ENCODE peak calls at places on chromosomes 7 and 10, in four cellular contexts. One of them, this sample, is unnamed.

GRCh38 chr7:107486041-107486440 is 16.2 kb downstream of the GPR22 start:
- DNase-seq in neuronal stem cell: no peak
- DNase-seq in mesenchymal stem cell: no peak
- DNase-seq in mesendoderm: no peak
- DNase-seq in this sample: no peak

GRCh38 chr10:111072232-111072631 is 4.6 kb upstream of the ADRA2A start:
- DNase-seq in mesenchymal stem cell: no peak
- DNase-seq in mesendoderm: no peak
- DNase-seq in neuronal stem cell: no peak
- DNase-seq in this sample: no peak

GRCh38 chr7:105849122-105849855 is 27.1 kb downstream of the ATXN7L1 start:
- DNase-seq in neuronal stem cell: no peak
- DNase-seq in mesendoderm: peak
- DNase-seq in mesenchymal stem cell: peak
- DNase-seq in this sample: peak

GRCh38 chr10:73480158-73480557 is 15.7 kb downstream of the PPP3CB start:
- DNase-seq in neuronal stem cell: no peak
- DNase-seq in mesenchymal stem cell: peak
- DNase-seq in mesendoderm: peak
- DNase-seq in this sample: no peak

GRCh38 chr10:36097696-36098095 is 455.6 kb upstream of the FZD8 start:
- DNase-seq in mesendoderm: no peak
- DNase-seq in mesenchymal stem cell: no peak
- DNase-seq in neuronal stem cell: no peak
- DNase-seq in this sample: no peak

GRCh38 chr10:22649390-22649841 is 65.0 kb downstream of the PIP4K2A start:
- DNase-seq in neuronal stem cell: no peak
- DNase-seq in mesenchymal stem cell: no peak
- DNase-seq in mesendoderm: no peak
- DNase-seq in this sample: no peak

GRCh38 chr7:152424348-152425108 is 11.3 kb downstream of the KMT2C start:
- DNase-seq in mesendoderm: no peak
- DNase-seq in neuronal stem cell: no peak
- DNase-seq in mesenchymal stem cell: peak
- DNase-seq in this sample: no peak

GRCh38 chr10:7480742-7481381 is 70.0 kb upstream of the SFMBT2 start:
- DNase-seq in mesenchymal stem cell: no peak
- DNase-seq in mesendoderm: no peak
- DNase-seq in neuronal stem cell: no peak
- DNase-seq in this sample: no peak

GRCh38 chr10:79052311-79053080 is 16.3 kb upstream of the ZMIZ1 start:
- DNase-seq in mesendoderm: peak
- DNase-seq in neuronal stem cell: peak
- DNase-seq in mesenchymal stem cell: peak
- DNase-seq in this sample: no peak

GRCh38 chr10:76308946-76309529 is 877.6 kb downstream of the LRMDA start:
- DNase-seq in mesenchymal stem cell: no peak
- DNase-seq in mesendoderm: no peak
- DNase-seq in neuronal stem cell: no peak
- DNase-seq in this sample: no peak

GRCh38 chr7:115099906-115100305 is 178.0 kb downstream of the MDFIC start:
- DNase-seq in neuronal stem cell: no peak
- DNase-seq in mesenchymal stem cell: peak
- DNase-seq in mesendoderm: no peak
- DNase-seq in this sample: no peak

GRCh38 chr7:130352335-130353074 is 7.9 kb downstream of the CPA5 start:
- DNase-seq in mesenchymal stem cell: peak
- DNase-seq in mesendoderm: no peak
- DNase-seq in neuronal stem cell: no peak
- DNase-seq in this sample: no peak

GRCh38 chr10:71999360-72000072 is 35.3 kb downstream of the CHST3 start:
- DNase-seq in mesenchymal stem cell: peak
- DNase-seq in mesendoderm: peak
- DNase-seq in neuronal stem cell: no peak
- DNase-seq in this sample: no peak

GRCh38 chr7:141213226-141213625 is 139.4 kb downstream of the TMEM178B start:
- DNase-seq in mesenchymal stem cell: no peak
- DNase-seq in neuronal stem cell: no peak
- DNase-seq in mesendoderm: no peak
- DNase-seq in this sample: no peak

GRCh38 chr7:128398016-128398840 is 11.6 kb downstream of the IMPDH1 start:
- DNase-seq in mesendoderm: peak
- DNase-seq in neuronal stem cell: no peak
- DNase-seq in mesenchymal stem cell: peak
- DNase-seq in this sample: peak

GRCh38 chr7:130337410-130337971 is 7.1 kb upstream of the CPA5 start:
- DNase-seq in neuronal stem cell: no peak
- DNase-seq in mesenchymal stem cell: no peak
- DNase-seq in mesendoderm: peak
- DNase-seq in this sample: no peak

GRCh38 chr7:26534649-26535482 is 243.2 kb downstream of the SNX10 start:
- DNase-seq in neuronal stem cell: no peak
- DNase-seq in mesenchymal stem cell: no peak
- DNase-seq in mesendoderm: no peak
- DNase-seq in this sample: no peak

GRCh38 chr10:80172896-80173295 is 32.4 kb downstream of the ANXA11 start:
- DNase-seq in mesenchymal stem cell: no peak
- DNase-seq in neuronal stem cell: no peak
- DNase-seq in mesendoderm: no peak
- DNase-seq in this sample: no peak

GRCh38 chr7:90736316-90736715 is 140.2 kb downstream of the CDK14 start:
- DNase-seq in mesendoderm: no peak
- DNase-seq in mesenchymal stem cell: no peak
- DNase-seq in neuronal stem cell: no peak
- DNase-seq in this sample: no peak

GRCh38 chr10:76311752-76312699 is 880.6 kb downstream of the LRMDA start:
- DNase-seq in mesenchymal stem cell: peak
- DNase-seq in neuronal stem cell: no peak
- DNase-seq in mesendoderm: peak
- DNase-seq in this sample: peak

GRCh38 chr7:143380646-143381426 is at the start of gene ZYX:
- DNase-seq in neuronal stem cell: peak
- DNase-seq in mesenchymal stem cell: peak
- DNase-seq in mesendoderm: peak
- DNase-seq in this sample: peak

GRCh38 chr7:96219382-96220130 is 102.3 kb downstream of the SLC25A13 start:
- DNase-seq in neuronal stem cell: no peak
- DNase-seq in mesendoderm: no peak
- DNase-seq in mesenchymal stem cell: no peak
- DNase-seq in this sample: no peak

GRCh38 chr7:92446869-92447238 is 428 bp upstream of the GATAD1 start:
- DNase-seq in neuronal stem cell: no peak
- DNase-seq in mesendoderm: no peak
- DNase-seq in mesenchymal stem cell: no peak
- DNase-seq in this sample: no peak

GRCh38 chr7:2483495-2483894 is 7.3 kb upstream of the GRIFIN start:
- DNase-seq in neuronal stem cell: no peak
- DNase-seq in mesendoderm: no peak
- DNase-seq in mesenchymal stem cell: no peak
- DNase-seq in this sample: no peak

GRCh38 chr10:46516660-46517416 is 39.6 kb downstream of the GPRIN2 start:
- DNase-seq in mesendoderm: peak
- DNase-seq in mesenchymal stem cell: peak
- DNase-seq in neuronal stem cell: no peak
- DNase-seq in this sample: peak

GRCh38 chr7:117704098-117704497 is 169.1 kb downstream of the CTTNBP2 start:
- DNase-seq in neuronal stem cell: no peak
- DNase-seq in mesendoderm: no peak
- DNase-seq in mesenchymal stem cell: no peak
- DNase-seq in this sample: no peak

GRCh38 chr10:67385566-67385965 is 310.4 kb downstream of the CTNNA3 start:
- DNase-seq in mesenchymal stem cell: no peak
- DNase-seq in neuronal stem cell: no peak
- DNase-seq in mesendoderm: peak
- DNase-seq in this sample: no peak

GRCh38 chr7:127905491-127906330 is 125.5 kb downstream of the LRRC4 start:
- DNase-seq in mesendoderm: peak
- DNase-seq in neuronal stem cell: no peak
- DNase-seq in mesenchymal stem cell: peak
- DNase-seq in this sample: no peak

GRCh38 chr7:81519886-81520285 is 250.0 kb downstream of the HGF start:
- DNase-seq in neuronal stem cell: no peak
- DNase-seq in mesenchymal stem cell: no peak
- DNase-seq in mesendoderm: no peak
- DNase-seq in this sample: no peak

GRCh38 chr7:81516898-81517297 is 252.9 kb downstream of the HGF start:
- DNase-seq in mesendoderm: no peak
- DNase-seq in neuronal stem cell: no peak
- DNase-seq in mesenchymal stem cell: no peak
- DNase-seq in this sample: no peak

GRCh38 chr7:81510122-81510521 is 259.7 kb downstream of the HGF start:
- DNase-seq in neuronal stem cell: no peak
- DNase-seq in mesendoderm: no peak
- DNase-seq in mesenchymal stem cell: no peak
- DNase-seq in this sample: no peak

GRCh38 chr7:81514546-81514945 is 255.3 kb downstream of the HGF start:
- DNase-seq in mesendoderm: no peak
- DNase-seq in neuronal stem cell: no peak
- DNase-seq in mesenchymal stem cell: peak
- DNase-seq in this sample: no peak

GRCh38 chr7:81515009-81515408 is 254.8 kb downstream of the HGF start:
- DNase-seq in mesenchymal stem cell: peak
- DNase-seq in neuronal stem cell: no peak
- DNase-seq in mesendoderm: no peak
- DNase-seq in this sample: no peak
- H2BK15ac ChIP-seq in mesenchymal stem cell: no peak
- H2BK15ac ChIP-seq in neuronal stem cell: no peak
- H2BK15ac ChIP-seq in mesendoderm: no peak
- H2BK15ac ChIP-seq in this sample: no peak

GRCh38 chr7:484365-485101 is 35.1 kb downstream of the PDGFA start:
- DNase-seq in mesenchymal stem cell: no peak
- DNase-seq in neuronal stem cell: no peak
- DNase-seq in mesendoderm: peak
- DNase-seq in this sample: no peak

GRCh38 chr7:485188-486081 is 34.2 kb downstream of the PDGFA start:
- DNase-seq in neuronal stem cell: no peak
- DNase-seq in mesenchymal stem cell: peak
- DNase-seq in mesendoderm: no peak
- DNase-seq in this sample: no peak

GRCh38 chr7:489876-490275 is 29.8 kb downstream of the PDGFA start:
- DNase-seq in mesendoderm: peak
- DNase-seq in mesenchymal stem cell: no peak
- DNase-seq in neuronal stem cell: no peak
- DNase-seq in this sample: no peak

GRCh38 chr7:483656-484364 is 35.8 kb downstream of the PDGFA start:
- DNase-seq in mesenchymal stem cell: no peak
- DNase-seq in neuronal stem cell: no peak
- DNase-seq in mesendoderm: no peak
- DNase-seq in this sample: no peak

DNA sequence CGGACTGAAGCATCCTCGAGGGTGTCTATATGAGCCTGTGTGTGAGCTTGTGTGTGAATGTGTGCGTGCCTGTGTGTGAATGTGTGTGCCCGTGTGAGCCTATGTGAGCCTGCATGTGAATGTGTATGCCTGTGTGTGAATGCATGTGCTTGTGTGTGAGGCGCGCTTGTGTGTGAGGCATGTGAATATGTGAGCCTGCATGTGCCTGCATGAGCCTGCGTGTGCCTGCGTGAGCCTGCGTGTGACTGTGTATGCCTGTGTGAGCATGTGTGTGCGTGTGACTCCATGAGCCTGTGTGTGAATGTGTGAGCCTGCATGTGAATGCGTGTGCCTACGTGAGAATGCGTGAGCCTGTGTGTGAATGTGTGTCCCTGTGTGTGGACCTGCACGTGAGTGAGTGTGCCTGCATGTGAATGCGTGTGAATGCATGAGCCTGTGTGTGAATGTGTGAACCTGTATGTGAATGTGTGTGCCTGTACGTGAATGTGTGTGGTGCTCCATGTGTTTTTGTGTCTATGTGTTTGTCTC is 33.4 kb downstream of the PDGFA start:
- DNase-seq in neuronal stem cell: no peak
- DNase-seq in mesendoderm: no peak
- DNase-seq in mesenchymal stem cell: no peak
- DNase-seq in this sample: no peak
- H3K4ac ChIP-seq in neuronal stem cell: peak
- H3K4ac ChIP-seq in mesendoderm: no peak
- H3K4ac ChIP-seq in mesenchymal stem cell: no peak
- H3K4ac ChIP-seq in this sample: no peak

GRCh38 chr7:100035865-100036264 is 13.7 kb upstream of the ZSCAN21 start:
- DNase-seq in mesenchymal stem cell: no peak
- DNase-seq in mesendoderm: no peak
- DNase-seq in neuronal stem cell: no peak
- DNase-seq in this sample: no peak
- H2BK15ac ChIP-seq in mesenchymal stem cell: no peak
- H2BK15ac ChIP-seq in mesendoderm: no peak
- H2BK15ac ChIP-seq in neuronal stem cell: no peak
- H2BK15ac ChIP-seq in this sample: no peak

GRCh38 chr7:122161628-122162027 is 17.6 kb upstream of the AASS start:
- DNase-seq in neuronal stem cell: no peak
- DNase-seq in mesenchymal stem cell: no peak
- DNase-seq in mesendoderm: peak
- DNase-seq in this sample: no peak
- H3K4ac ChIP-seq in neuronal stem cell: no peak
- H3K4ac ChIP-seq in mesenchymal stem cell: no peak
- H3K4ac ChIP-seq in mesendoderm: no peak
- H3K4ac ChIP-seq in this sample: no peak

DNA sequence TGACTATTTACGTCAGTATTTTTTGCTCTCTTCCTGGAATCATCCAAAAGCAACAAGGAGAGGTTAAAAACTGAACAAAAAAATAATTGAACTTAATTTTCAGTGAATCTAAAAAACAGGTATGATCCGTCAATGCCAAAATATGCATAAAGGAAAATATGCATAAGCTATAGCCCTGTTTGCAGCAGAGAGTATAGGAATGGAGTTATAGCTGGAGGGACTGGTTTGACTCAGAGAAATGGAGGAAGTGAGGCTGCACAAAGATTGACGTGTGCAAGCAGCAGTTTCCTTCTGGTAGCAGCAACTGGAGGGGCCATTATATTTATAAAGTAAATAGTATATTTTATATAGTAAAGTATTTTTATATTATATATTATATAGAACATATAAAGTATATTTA is 37.1 kb downstream of the GNG11 start:
- DNase-seq in mesendoderm: no peak
- DNase-seq in mesenchymal stem cell: no peak
- DNase-seq in neuronal stem cell: no peak
- DNase-seq in this sample: no peak
- H2BK15ac ChIP-seq in mesendoderm: no peak
- H2BK15ac ChIP-seq in mesenchymal stem cell: no peak
- H2BK15ac ChIP-seq in neuronal stem cell: no peak
- H2BK15ac ChIP-seq in this sample: no peak

DNA sequence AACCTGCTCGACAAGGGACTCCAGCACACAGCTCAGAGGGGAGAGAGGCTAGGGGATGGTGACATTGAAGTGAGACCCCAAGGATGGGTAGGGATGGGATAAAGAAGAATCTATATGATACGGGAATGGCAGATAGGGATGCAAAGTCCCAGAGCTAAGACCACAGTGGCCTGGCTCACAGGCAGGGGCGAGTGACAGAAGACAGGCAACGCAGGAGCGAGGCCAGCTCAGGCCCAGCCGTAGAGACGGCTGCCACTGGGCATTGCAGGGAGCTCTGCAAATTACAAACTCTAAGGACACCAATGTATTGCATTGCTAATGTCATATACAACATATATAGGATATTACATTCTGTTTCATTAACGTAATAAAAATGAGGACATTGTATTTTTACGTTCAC is 131.4 kb downstream of the TCERG1L start:
- DNase-seq in mesenchymal stem cell: no peak
- DNase-seq in neuronal stem cell: no peak
- DNase-seq in mesendoderm: no peak
- DNase-seq in this sample: no peak
- H3K4ac ChIP-seq in mesenchymal stem cell: no peak
- H3K4ac ChIP-seq in neuronal stem cell: no peak
- H3K4ac ChIP-seq in mesendoderm: no peak
- H3K4ac ChIP-seq in this sample: no peak

GRCh38 chr7:12107841-12108249 is 103.2 kb upstream of the TMEM106B start:
- DNase-seq in neuronal stem cell: no peak
- DNase-seq in mesenchymal stem cell: peak
- DNase-seq in mesendoderm: no peak
- DNase-seq in this sample: no peak
- H2BK15ac ChIP-seq in neuronal stem cell: no peak
- H2BK15ac ChIP-seq in mesenchymal stem cell: no peak
- H2BK15ac ChIP-seq in mesendoderm: no peak
- H2BK15ac ChIP-seq in this sample: no peak

This sample was measured in H9.